ENCODE peak calls at places on chromosomes 6 and 20, in four cellular contexts. M, R, H and O are unnamed samples. For H3K27me3, the result is how much of the 10 kb centered on the place peaks cover.

GRCh38 chr20:3158968-3159431 is 665 bp downstream of the FASTKD5 start:
- DNase-seq in M (peak), R (peak), H (no peak), O (no peak)

GRCh38 chr20:51132286-51132810 is 109.4 kb upstream of the KCNG1 start:
- DNase-seq in R (no peak), H (no peak), M (no peak), O (no peak)

GRCh38 chr6:134363323-134364039 is 45.6 kb upstream of the SGK1 start:
- DNase-seq in M (no peak), H (no peak), R (peak), O (no peak)

GRCh38 chr6:120965814-120966213 is 368.5 kb downstream of the TBC1D32 start:
- DNase-seq in M (no peak), R (no peak), H (no peak), O (no peak)

GRCh38 chr20:49475979-49476378 is 6.5 kb downstream of the KCNB1 start:
- DNase-seq in M (no peak), H (no peak), R (no peak), O (no peak)

GRCh38 chr20:13554706-13555105 is 84.0 kb downstream of the TASP1 start:
- DNase-seq in M (no peak), R (peak), H (no peak), O (no peak)

GRCh38 chr6:2911171-2911570 is 8.1 kb upstream of the SERPINB9 start:
- DNase-seq in R (no peak), M (no peak), H (no peak), O (no peak)

GRCh38 chr20:35293303-35294292 is 1.4 kb upstream of the FAM83C start:
- DNase-seq in R (no peak), M (no peak), H (no peak), O (no peak)

GRCh38 chr6:51844391-51844735 is 243.1 kb downstream of the PKHD1 start:
- DNase-seq in H (no peak), M (peak), R (no peak), O (no peak)

GRCh38 chr6:53539561-53539960 is 5.3 kb downstream of the GCLC start:
- DNase-seq in M (no peak), H (no peak), R (no peak), O (no peak)

GRCh38 chr20:49381558-49382493 is 100.6 kb downstream of the KCNB1 start:
- DNase-seq in R (peak), M (no peak), H (peak), O (no peak)

GRCh38 chr6:15663057-15663638 is 320 bp upstream of the DTNBP1 start:
- DNase-seq in R (no peak), H (no peak), M (no peak), O (no peak)

GRCh38 chr20:57432874-57433491 is 41.8 kb downstream of the RBM38 start:
- DNase-seq in H (no peak), M (peak), R (no peak), O (peak)

DNA sequence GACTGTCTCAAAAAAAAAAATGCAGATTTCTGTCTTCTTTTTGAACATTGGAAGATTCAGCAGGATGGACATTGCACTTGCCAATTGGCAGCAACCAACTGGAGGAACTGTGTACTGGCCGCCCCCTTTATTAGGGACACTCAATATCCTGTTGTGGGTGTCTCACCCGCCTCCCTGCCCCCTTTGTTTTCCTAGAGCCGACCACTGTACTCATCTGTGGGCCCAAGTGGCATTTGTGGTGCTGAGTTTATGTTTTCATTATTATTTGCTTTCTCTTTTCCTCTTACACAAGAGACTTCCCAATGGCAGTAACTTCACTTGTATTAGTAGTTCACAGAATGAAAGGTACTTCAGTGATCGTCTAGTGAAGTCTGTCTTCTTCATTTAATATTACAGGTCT is 125.3 kb downstream of the SASH1 start:
- DNase-seq in H (no peak), R (no peak), M (no peak), O (no peak)
- H3K27me3 ChIP-seq in H (under half), R (under half), M (under half), O (under half)

DNA sequence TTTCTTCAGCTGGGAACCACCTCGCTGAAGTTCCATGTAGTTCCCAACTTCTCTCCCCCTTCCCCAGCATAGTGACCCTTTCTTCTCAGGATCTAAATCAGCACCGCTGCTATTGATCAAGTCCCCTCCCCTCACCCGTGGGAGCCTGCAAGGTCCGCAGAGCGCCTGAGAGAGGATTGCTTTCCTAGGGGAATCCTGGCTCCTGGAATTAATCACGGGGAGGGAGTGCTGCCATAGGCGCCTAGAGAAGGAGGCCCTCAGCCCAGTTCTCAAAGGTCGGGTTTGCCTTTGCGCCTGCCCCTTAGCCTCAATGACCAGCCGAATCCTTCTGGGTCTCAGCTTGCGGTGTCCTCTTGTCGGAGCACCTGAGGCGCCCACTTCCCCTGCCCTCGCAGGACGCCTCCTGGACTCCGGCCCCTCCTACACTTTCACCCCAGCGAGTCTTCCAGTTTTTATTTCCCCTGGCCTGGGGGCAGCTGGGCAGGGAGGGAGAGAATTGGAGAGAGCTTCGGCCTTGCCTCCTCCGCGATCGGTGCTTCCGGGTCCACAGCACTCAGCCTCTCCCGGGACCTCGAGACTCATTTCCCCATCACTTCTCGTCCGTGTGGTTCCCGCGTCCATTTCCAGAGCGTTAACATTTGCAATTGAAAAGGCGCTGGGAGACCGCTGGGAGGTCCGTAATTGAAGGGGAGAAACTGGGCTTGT is 3.1 kb upstream of the NKX2-2 start:
- DNase-seq in R (no peak), M (no peak), H (no peak), O (no peak)
- H3K27me3 ChIP-seq in R (half or more), M (half or more), H (half or more), O (half or more)

DNA sequence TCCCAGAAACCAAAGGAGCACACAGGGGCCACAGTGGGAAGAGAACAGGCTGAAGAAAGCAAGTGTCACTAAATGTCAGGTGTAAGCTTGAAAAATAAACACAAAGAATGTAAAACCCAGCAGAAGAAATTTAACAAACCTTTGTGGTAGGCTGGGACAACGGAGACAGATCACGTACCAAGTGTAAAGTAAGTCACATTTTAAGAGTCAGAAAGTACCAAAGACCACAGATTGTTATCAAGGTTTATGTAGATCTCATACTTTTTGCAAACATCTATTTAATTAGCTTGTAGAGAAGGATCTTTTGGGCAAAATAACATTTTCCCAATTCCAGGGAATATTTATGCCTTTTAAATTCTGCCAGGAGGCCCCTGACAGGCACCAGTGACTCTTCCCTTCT is 1.6 kb downstream of the CLIC5 start:
- DNase-seq in M (no peak), R (no peak), H (no peak), O (no peak)
- H3K27me3 ChIP-seq in M (under half), R (half or more), H (under half), O (under half)

GRCh38 chr6:98841114-98841513 is 6.7 kb downstream of the POU3F2 start:
- DNase-seq in H (no peak), R (no peak), M (no peak), O (no peak)

GRCh38 chr6:98842489-98843180 is 8.3 kb downstream of the POU3F2 start:
- DNase-seq in M (peak), H (no peak), R (no peak), O (no peak)

GRCh38 chr6:98843274-98844243 is 9.2 kb downstream of the POU3F2 start:
- DNase-seq in H (no peak), R (no peak), M (peak), O (no peak)

GRCh38 chr6:98840385-98840784 is 6.0 kb downstream of the POU3F2 start:
- DNase-seq in R (no peak), H (no peak), M (no peak), O (no peak)

GRCh38 chr6:98841589-98842488 is 7.5 kb downstream of the POU3F2 start:
- DNase-seq in M (no peak), H (no peak), R (no peak), O (no peak)
- H3K27me3 ChIP-seq in M (half or more), H (under half), R (half or more), O (half or more)

GRCh38 chr20:38737887-38738286 is 10.4 kb upstream of the ACTR5 start:
- DNase-seq in R (no peak), M (no peak), H (no peak), O (no peak)
- H3K27me3 ChIP-seq in R (half or more), M (half or more), H (under half), O (under half)

GRCh38 chr6:168198302-168199180 is 119.5 kb upstream of the FRMD1 start:
- DNase-seq in M (no peak), H (no peak), R (no peak), O (no peak)
- H3K27me3 ChIP-seq in M (under half), H (under half), R (under half), O (under half)

GRCh38 chr6:87731818-87732661 is 30.0 kb upstream of the AKIRIN2 start:
- DNase-seq in M (no peak), R (peak), H (peak), O (no peak)
- H3K27me3 ChIP-seq in M (under half), R (under half), H (under half), O (under half)

GRCh38 chr6:7727150-7727950 is 1.5 kb downstream of the BMP6 start:
- DNase-seq in H (no peak), M (peak), R (peak), O (no peak)

GRCh38 chr6:7725849-7726415 is at the start of gene BMP6:
- DNase-seq in H (peak), M (peak), R (peak), O (peak)

GRCh38 chr6:7725412-7725811 is 487 bp upstream of the BMP6 start:
- DNase-seq in M (no peak), H (no peak), R (no peak), O (no peak)

GRCh38 chr6:7727951-7728854 is 2.3 kb downstream of the BMP6 start:
- DNase-seq in R (peak), M (peak), H (no peak), O (no peak)

DNA sequence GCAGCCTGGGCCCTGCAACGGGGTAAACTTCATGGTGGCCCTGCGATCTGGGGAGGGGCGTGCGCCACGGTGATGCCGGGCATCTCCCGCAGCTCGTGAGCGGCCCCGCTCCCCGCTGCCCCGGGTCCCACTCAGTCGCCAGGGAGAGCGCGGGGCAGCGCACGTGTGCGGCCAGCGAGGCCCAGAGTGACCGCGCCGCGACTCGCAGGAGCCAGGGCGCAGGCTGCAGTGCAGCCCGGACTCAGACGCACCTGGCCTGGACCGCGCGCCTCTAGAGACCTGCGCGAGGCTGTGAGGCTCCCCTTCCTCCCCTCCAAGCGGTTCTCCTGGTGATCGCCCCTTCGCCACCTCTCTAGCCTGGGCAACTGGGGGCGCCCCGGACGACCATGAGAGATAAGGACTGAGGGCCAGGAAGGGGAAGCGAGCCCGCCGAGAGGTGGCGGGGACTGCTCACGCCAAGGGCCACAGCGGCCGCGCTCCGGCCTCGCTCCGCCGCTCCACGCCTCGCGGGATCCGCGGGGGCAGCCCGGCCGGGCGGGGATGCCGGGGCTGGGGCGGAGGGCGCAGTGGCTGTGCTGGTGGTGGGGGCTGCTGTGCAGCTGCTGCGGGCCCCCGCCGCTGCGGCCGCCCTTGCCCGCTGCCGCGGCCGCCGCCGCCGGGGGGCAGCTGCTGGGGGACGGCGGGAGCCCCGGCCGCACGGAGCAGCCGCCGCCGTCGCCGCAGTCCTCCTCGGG is 684 bp downstream of the BMP6 start:
- DNase-seq in H (no peak), R (peak), M (peak), O (no peak)
- H3K27me3 ChIP-seq in H (under half), R (under half), M (half or more), O (under half)

GRCh38 chr20:17439897-17440296 is 91.3 kb downstream of the BFSP1 start:
- DNase-seq in R (no peak), H (no peak), M (peak), O (no peak)
- H3K27me3 ChIP-seq in R (half or more), H (under half), M (under half), O (under half)